ENCODE peak calls at places on chromosome 15, in six cellular contexts. W, U, J, T, X and H are unnamed samples.

GRCh38 chr15:68346986-68347385 is 69.4 kb downstream of the FEM1B start:
- DNase-seq in J (no peak), T (no peak), W (no peak), U (no peak), X (no peak), H (no peak)

GRCh38 chr15:45200799-45201556 is 13.2 kb upstream of the SHF start:
- DNase-seq in J (peak; percentile 86), W (peak; percentile 26), T (peak; percentile 65), X (peak; percentile 82), U (no peak), H (no peak)

GRCh38 chr15:88209111-88209510 is 47.4 kb downstream of the NTRK3 start:
- DNase-seq in T (no peak), X (no peak), W (no peak), U (no peak), J (no peak), H (no peak)

GRCh38 chr15:90291679-90292356 is 26.3 kb downstream of the NGRN start:
- DNase-seq in X (peak; percentile 69), J (no peak), T (no peak), W (no peak), U (peak; percentile 41), H (peak; percentile 38)

GRCh38 chr15:41961803-41962202 is 10.6 kb downstream of the EHD4 start:
- DNase-seq in W (no peak), X (no peak), T (no peak), J (no peak), U (no peak), H (no peak)

GRCh38 chr15:25067725-25068309 is 113.0 kb downstream of the SNRPN start:
- DNase-seq in W (no peak), X (no peak), T (no peak), J (peak; percentile 27), U (peak; percentile 7), H (no peak)

GRCh38 chr15:32936283-32936918 is 218.6 kb downstream of the GREM1 start:
- DNase-seq in T (no peak), W (no peak), J (no peak), U (no peak), X (peak; percentile 48), H (no peak)

GRCh38 chr15:33753012-33753411 is 215.3 kb upstream of the CHRM5 start:
- DNase-seq in X (no peak), U (no peak), J (no peak), T (no peak), W (no peak), H (no peak)

GRCh38 chr15:96463376-96463775 is 132.9 kb downstream of the NR2F2 start:
- DNase-seq in J (no peak), X (no peak), U (no peak), W (no peak), T (no peak), H (no peak)

GRCh38 chr15:101031203-101031602 is 112.0 kb downstream of the LRRK1 start:
- DNase-seq in J (peak; percentile 26), U (no peak), X (peak; percentile 34), T (no peak), W (no peak), H (no peak)

GRCh38 chr15:66819084-66819483 is 117.0 kb downstream of the SMAD6 start:
- DNase-seq in X (no peak), J (peak; percentile 20), W (no peak), U (no peak), T (no peak), H (no peak)

GRCh38 chr15:80404719-80405553 is 754 bp downstream of the ARNT2 start:
- DNase-seq in U (peak; percentile 48), T (no peak), X (no peak), W (no peak), J (no peak), H (no peak)

GRCh38 chr15:32683906-32684584 is 33.8 kb upstream of the GREM1 start:
- DNase-seq in W (no peak), X (peak; percentile 94), T (no peak), U (no peak), J (no peak), H (no peak)

GRCh38 chr15:49847937-49848823 is 227.3 kb downstream of the DTWD1 start:
- DNase-seq in W (peak; percentile 98), X (peak; percentile 89), U (no peak), J (no peak), T (no peak), H (no peak)

GRCh38 chr15:83446904-83447708 is at the start of gene SH3GL3:
- DNase-seq in T (no peak), X (peak; percentile 82), U (peak; percentile 33), W (no peak), J (peak; percentile 92), H (peak; percentile 47)
- TF ChIP-seq CTCF in T (no peak), X (peak; percentile 51), U (no peak), W (peak; percentile 16), J (peak; percentile 91), H (no peak)

GRCh38 chr15:63826513-63826912 is 7.2 kb downstream of the HERC1 start:
- DNase-seq in W (no peak), T (no peak), U (no peak), J (no peak), X (peak; percentile 9), H (no peak)
- TF ChIP-seq CTCF in W (peak; percentile 8), T (no peak), U (peak; percentile 5), J (no peak), X (peak; percentile 5), H (peak; percentile 37)

DNA sequence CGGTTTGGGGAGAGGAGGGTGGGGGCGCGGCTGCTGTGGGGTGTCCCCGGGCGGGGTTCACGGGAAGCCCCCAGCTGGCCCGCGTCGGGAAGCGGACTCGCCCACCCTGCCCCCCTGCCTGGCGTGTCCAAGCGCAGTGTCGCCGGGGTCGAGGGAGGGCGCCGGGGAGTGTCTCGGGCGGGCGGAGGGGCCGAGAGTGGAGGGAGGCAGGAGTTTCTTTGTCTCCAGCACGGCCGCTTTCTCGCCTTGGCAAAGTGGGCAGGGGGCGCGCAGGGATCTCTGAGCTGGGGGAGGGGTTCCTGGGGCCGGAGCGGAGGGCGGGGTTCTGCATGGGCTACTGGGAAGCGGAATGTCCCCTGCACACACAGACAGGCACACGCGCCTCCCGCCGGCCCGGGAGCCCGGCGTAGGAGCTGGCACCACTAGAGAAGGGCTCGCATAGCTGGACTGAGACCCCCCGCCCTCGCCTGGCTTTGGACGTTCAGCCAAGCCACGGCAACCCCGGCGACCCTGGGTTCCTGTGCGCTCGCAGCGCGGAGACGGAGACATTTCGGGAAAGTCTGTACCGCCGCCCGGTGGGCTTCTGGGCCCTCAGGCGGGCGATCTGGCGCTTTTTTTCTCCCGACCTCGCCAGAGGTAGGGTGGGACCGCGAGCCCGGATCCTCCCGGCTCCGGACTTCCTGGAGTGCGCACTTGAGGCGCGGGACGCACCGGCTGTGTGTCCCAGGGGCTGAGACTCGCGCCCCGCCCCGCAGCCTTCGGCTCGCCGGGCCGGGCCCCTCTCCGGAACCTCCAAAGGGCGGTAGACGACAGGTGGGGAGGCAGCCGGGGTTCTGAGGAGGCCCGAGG is 870 bp downstream of the ST8SIA2 start:
- DNase-seq in X (no peak), T (no peak), U (peak; percentile 22), J (no peak), W (no peak), H (no peak)
- TF ChIP-seq CTCF in X (no peak), T (no peak), U (no peak), J (no peak), W (no peak), H (no peak)

DNA sequence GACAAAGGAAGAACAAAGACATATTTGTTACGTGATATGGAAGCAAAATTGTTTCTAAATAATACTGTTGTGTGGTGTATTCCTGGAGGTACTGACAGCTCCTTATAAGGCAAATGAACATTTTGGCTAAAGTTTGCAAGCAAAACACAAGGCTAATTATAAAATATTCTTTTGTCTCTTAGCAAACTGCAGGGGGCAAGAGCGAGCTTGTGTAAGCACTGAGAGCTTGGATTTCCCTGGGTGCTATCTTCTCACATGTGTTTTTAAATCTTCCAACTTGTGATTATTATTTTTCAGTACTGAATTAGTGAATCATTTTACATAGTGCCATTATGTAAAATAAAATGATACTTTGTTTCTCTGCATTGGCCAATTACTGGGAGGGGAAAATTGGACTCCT is 611.4 kb downstream of the AGBL1 start:
- DNase-seq in U (no peak), X (no peak), W (no peak), J (no peak), T (no peak), H (no peak)
- TF ChIP-seq CTCF in U (no peak), X (no peak), W (no peak), J (peak; percentile 33), T (no peak), H (no peak)

GRCh38 chr15:91973481-91973880 is 120.0 kb downstream of the SLCO3A1 start:
- DNase-seq in U (no peak), J (no peak), W (no peak), T (no peak), X (peak; percentile 67), H (no peak)
- TF ChIP-seq CTCF in U (no peak), J (peak; percentile 81), W (no peak), T (no peak), X (peak; percentile 32), H (no peak)